ENCODE peak calls at places on chromosomes 12 and 14, in eight cellular contexts. B, H, J, Y, W, N, Q and K are unnamed samples.

GRCh38 chr14:96574633-96575191 is 72.5 kb downstream of the PAPOLA start:
- DNase-seq in Y (no peak), H (peak), W (peak), N (no peak), J (no peak), Q (no peak), B (no peak), K (peak)

GRCh38 chr14:63677891-63678379 is 36.3 kb upstream of the WDR89 start:
- DNase-seq in J (no peak), B (no peak), N (no peak), W (peak), Q (no peak), Y (no peak), H (no peak), K (peak)

GRCh38 chr12:2651061-2651965 is 143.5 kb upstream of the FKBP4 start:
- DNase-seq in J (peak), Y (no peak), B (no peak), N (no peak), W (no peak), Q (no peak), H (no peak), K (no peak)

GRCh38 chr12:75814856-75815754 is 216.5 kb downstream of the PHLDA1 start:
- DNase-seq in H (peak), Q (no peak), W (peak), N (peak), Y (no peak), B (peak), J (no peak), K (peak)

GRCh38 chr14:32077081-32078029 is at the start of gene ARHGAP5:
- DNase-seq in H (no peak), Y (peak), B (no peak), W (no peak), N (peak), J (no peak), Q (peak), K (no peak)

GRCh38 chr12:46677749-46678148 is 148.0 kb downstream of the SLC38A4 start:
- DNase-seq in Y (no peak), W (no peak), H (no peak), Q (peak), N (no peak), B (peak), J (no peak), K (no peak)

GRCh38 chr14:96090441-96091148 is 51.4 kb downstream of the C14orf132 start:
- DNase-seq in H (peak), B (no peak), W (no peak), N (no peak), Y (no peak), J (no peak), Q (peak), K (no peak)

GRCh38 chr12:4037747-4038312 is 164.6 kb upstream of the PARP11 start:
- DNase-seq in Y (no peak), N (no peak), W (no peak), H (peak), B (peak), J (no peak), Q (peak), K (no peak)

GRCh38 chr12:108565976-108566375 is 3.6 kb downstream of the ISCU start:
- DNase-seq in J (peak), Q (no peak), N (no peak), Y (peak), W (no peak), H (peak), B (peak), K (peak)

GRCh38 chr12:70247653-70248199 is 4.5 kb downstream of the CNOT2 start:
- DNase-seq in J (no peak), Y (no peak), B (no peak), W (no peak), Q (no peak), H (no peak), N (no peak), K (no peak)

GRCh38 chr12:64571346-64571745 is 38.9 kb upstream of the RASSF3 start:
- DNase-seq in H (no peak), Q (no peak), J (no peak), B (no peak), W (no peak), Y (peak), N (no peak), K (no peak)

GRCh38 chr12:113172185-113172584 is 13.1 kb downstream of the DDX54 start:
- DNase-seq in Y (no peak), J (no peak), B (no peak), W (no peak), Q (no peak), H (no peak), N (no peak), K (no peak)

GRCh38 chr12:79782197-79782890 is 91.6 kb upstream of the PAWR start:
- DNase-seq in J (no peak), H (no peak), N (no peak), W (no peak), Y (no peak), Q (no peak), B (no peak), K (no peak)

GRCh38 chr12:122860854-122861585 is 25.8 kb downstream of the HIP1R start:
- DNase-seq in Q (no peak), N (no peak), B (no peak), H (peak), J (peak), Y (peak), W (no peak), K (no peak)

GRCh38 chr12:69129014-69129413 is 110.4 kb upstream of the CPSF6 start:
- DNase-seq in W (no peak), H (no peak), N (no peak), B (no peak), Q (no peak), Y (no peak), J (no peak), K (no peak)

GRCh38 chr14:51744372-51745150 is 92.9 kb downstream of the FRMD6 start:
- DNase-seq in W (no peak), N (no peak), J (no peak), Y (no peak), H (no peak), Q (no peak), B (no peak), K (no peak)

GRCh38 chr12:6917491-6918231 is 3.3 kb downstream of the ENO2 start:
- DNase-seq in Y (peak), B (no peak), J (no peak), N (no peak), W (no peak), Q (no peak), H (no peak), K (no peak)

GRCh38 chr12:115736360-115736759 is 541.1 kb downstream of the MED13L start:
- DNase-seq in Y (no peak), Q (no peak), B (no peak), N (no peak), H (no peak), J (no peak), W (no peak), K (no peak)

GRCh38 chr12:30219047-30219446 is 435.3 kb upstream of the TMTC1 start:
- DNase-seq in Y (no peak), Q (no peak), J (no peak), B (no peak), W (no peak), H (no peak), N (no peak), K (no peak)

GRCh38 chr12:9260931-9261330 is 52.7 kb upstream of the PZP start:
- DNase-seq in J (no peak), N (no peak), W (no peak), Y (no peak), H (no peak), Q (no peak), B (no peak), K (no peak)

GRCh38 chr14:96038920-96039632 is at the start of gene C14orf132:
- DNase-seq in B (peak), H (peak), Q (peak), N (peak), W (no peak), J (peak), Y (no peak), K (no peak)

GRCh38 chr12:45200497-45201043 is 15.3 kb upstream of the ANO6 start:
- DNase-seq in N (no peak), Y (no peak), W (no peak), Q (no peak), H (no peak), J (no peak), B (no peak), K (no peak)

GRCh38 chr14:102424923-102425322 is 62.2 kb downstream of the TECPR2 start:
- DNase-seq in H (no peak), Y (no peak), W (no peak), N (no peak), J (no peak), B (no peak), Q (no peak), K (no peak)

GRCh38 chr12:63897931-63898330 is 53.4 kb downstream of the SRGAP1 start:
- DNase-seq in N (no peak), H (no peak), J (no peak), Q (no peak), W (no peak), Y (no peak), B (no peak), K (no peak)

GRCh38 chr12:94649349-94650142 is 811 bp downstream of the TMCC3 start:
- DNase-seq in H (peak), B (peak), Q (peak), N (peak), J (peak), W (no peak), Y (peak), K (no peak)

GRCh38 chr12:402127-402456 is 648 bp downstream of the CCDC77 start:
- DNase-seq in Q (peak), W (no peak), Y (no peak), H (no peak), J (no peak), N (no peak), B (no peak), K (no peak)

GRCh38 chr14:70086685-70087379 is 101.9 kb downstream of the SLC8A3 start:
- DNase-seq in B (no peak), N (peak), J (no peak), Y (no peak), W (no peak), Q (peak), H (peak), K (peak)

GRCh38 chr14:70084226-70084625 is 104.5 kb downstream of the SLC8A3 start:
- DNase-seq in J (no peak), H (no peak), B (no peak), Y (no peak), N (no peak), W (no peak), Q (no peak), K (no peak)

GRCh38 chr14:70093156-70093555 is 95.6 kb downstream of the SLC8A3 start:
- DNase-seq in Q (no peak), H (no peak), B (no peak), N (no peak), Y (no peak), J (no peak), W (no peak), K (no peak)

DNA sequence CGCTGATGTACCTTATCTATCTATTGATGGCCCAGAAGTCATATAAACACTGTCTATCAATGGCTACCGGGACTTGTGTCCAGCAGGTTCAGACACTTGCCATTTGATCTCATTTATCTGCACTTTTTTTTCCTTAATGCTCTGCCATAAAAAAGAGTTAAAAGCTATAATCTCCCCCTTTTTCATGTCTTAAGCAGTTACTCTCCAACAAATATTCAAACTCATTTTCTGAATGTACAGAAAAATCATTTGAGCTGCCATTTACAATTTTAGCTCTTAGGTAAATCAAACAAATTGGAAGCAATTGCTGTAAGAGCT is 101.4 kb downstream of the SLC8A3 start:
- DNase-seq in B (no peak), J (no peak), Q (no peak), N (no peak), H (no peak), Y (no peak), W (no peak), K (no peak)
- TF ChIP-seq CTCF in B (no peak), J (no peak), Q (no peak), N (no peak), H (no peak), Y (no peak), W (no peak), K (no peak)

GRCh38 chr12:102417055-102417454 is 63.3 kb downstream of the IGF1 start:
- DNase-seq in W (no peak), H (no peak), B (no peak), N (no peak), Q (no peak), J (no peak), Y (no peak), K (no peak)
- TF ChIP-seq CTCF in W (no peak), H (no peak), B (no peak), N (no peak), Q (no peak), J (no peak), Y (no peak), K (no peak)

GRCh38 chr12:103326190-103326589 is 169.6 kb downstream of the C12orf42 start:
- DNase-seq in W (no peak), B (peak), Q (peak), H (no peak), Y (no peak), N (peak), J (no peak), K (no peak)
- TF ChIP-seq CTCF in W (no peak), B (peak), Q (no peak), H (no peak), Y (no peak), N (no peak), J (peak), K (no peak)

GRCh38 chr12:106109168-106109910 is 29.4 kb downstream of the NUAK1 start:
- DNase-seq in N (no peak), H (no peak), W (no peak), J (no peak), B (no peak), Y (no peak), Q (no peak), K (no peak)

GRCh38 chr12:106106129-106106566 is 32.6 kb downstream of the NUAK1 start:
- DNase-seq in Q (no peak), H (no peak), B (no peak), J (no peak), N (no peak), W (no peak), Y (no peak), K (no peak)

GRCh38 chr12:106106892-106107291 is 31.9 kb downstream of the NUAK1 start:
- DNase-seq in Y (no peak), B (no peak), N (no peak), J (no peak), W (no peak), H (no peak), Q (no peak), K (no peak)

GRCh38 chr12:106107566-106107965 is 31.2 kb downstream of the NUAK1 start:
- DNase-seq in N (no peak), Q (no peak), B (no peak), J (no peak), H (no peak), W (no peak), Y (no peak), K (no peak)

DNA sequence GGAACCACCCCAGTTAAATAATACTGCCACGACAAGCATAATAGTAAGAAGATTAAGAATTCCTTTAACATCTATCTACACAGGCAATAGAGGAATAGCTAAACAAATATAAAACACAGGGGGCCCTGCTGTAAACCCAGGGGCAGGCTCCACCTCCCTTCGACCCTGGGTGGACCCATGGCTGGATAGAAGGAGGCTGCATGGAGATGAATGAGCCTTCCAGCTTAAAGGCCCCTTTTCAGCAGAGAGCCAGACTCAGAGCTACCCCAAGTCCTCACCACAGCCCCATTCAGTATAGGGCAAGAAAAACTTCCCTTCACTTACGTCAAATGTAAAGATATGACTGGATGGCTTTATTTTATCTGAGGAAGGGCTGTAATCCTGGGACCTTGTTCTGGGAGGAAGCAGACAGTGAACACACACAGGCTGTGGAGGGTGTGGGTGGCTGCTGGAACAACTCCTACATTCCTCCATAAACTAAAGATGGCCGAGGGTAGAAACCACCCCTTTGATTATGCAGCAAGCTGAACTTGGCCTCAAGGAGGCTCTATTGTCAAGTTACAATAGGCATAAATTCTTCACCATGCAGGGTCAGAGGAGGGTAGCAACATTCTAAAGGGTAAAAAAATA is 30.5 kb downstream of the NUAK1 start:
- DNase-seq in N (no peak), H (no peak), Q (no peak), W (no peak), B (no peak), J (no peak), Y (no peak), K (no peak)
- TF ChIP-seq CTCF in N (no peak), H (no peak), Q (peak), W (peak), B (no peak), J (no peak), Y (no peak), K (peak)

GRCh38 chr14:60514378-60515243 is 5.7 kb downstream of the SIX6 start:
- DNase-seq in W (no peak), J (peak), H (no peak), Q (peak), Y (no peak), N (peak), B (peak), K (no peak)
- TF ChIP-seq CTCF in W (peak), J (peak), H (no peak), Q (peak), Y (peak), N (peak), B (peak), K (peak)